ENCODE peak calls at places on chromosomes 6 and 20, in four cellular contexts. C is fibroblast of mammary gland, Y is heart right ventricle, G is pancreas. P is an unnamed sample.
A peak's percentile ranks its signal among the peaks of the same experiment; 100 is the strongest.

GRCh38 chr20:38197217-38198008 is 32.3 kb upstream of the TGM2 start:
- DNase-seq in C (no peak), Y (no peak), G (no peak), P (no peak)

GRCh38 chr6:136846046-136846445 is 23.7 kb downstream of the PEX7 start:
- DNase-seq in G (peak; percentile 27), Y (no peak), C (peak; percentile 70), P (peak; percentile 82)

GRCh38 chr6:160801418-160801817 is 99.4 kb downstream of the PLG start:
- DNase-seq in C (no peak), Y (no peak), G (no peak), P (no peak)

GRCh38 chr20:53736757-53737403 is 143.2 kb upstream of the ZNF217 start:
- DNase-seq in Y (no peak), C (peak; percentile 44), G (no peak), P (peak; percentile 24)

GRCh38 chr20:50227506-50227905 is 36.9 kb downstream of the CEBPB start:
- DNase-seq in Y (no peak), G (no peak), C (no peak), P (no peak)

GRCh38 chr6:39225543-39225942 is 3.7 kb downstream of the KCNK5 start:
- DNase-seq in G (no peak), C (no peak), Y (no peak), P (no peak)

GRCh38 chr6:109790131-109790530 is 99.0 kb downstream of the FIG4 start:
- DNase-seq in C (peak; percentile 60), Y (no peak), G (no peak), P (peak; percentile 76)

GRCh38 chr20:22453244-22454080 is 130.9 kb downstream of the FOXA2 start:
- DNase-seq in Y (no peak), G (peak; percentile 43), C (peak; percentile 36), P (peak; percentile 38)

GRCh38 chr20:40607927-40608326 is 81.1 kb downstream of the MAFB start:
- DNase-seq in Y (no peak), C (no peak), G (no peak), P (no peak)

GRCh38 chr6:100664274-100665040 is 199.7 kb upstream of the SIM1 start:
- DNase-seq in G (no peak), C (peak; percentile 63), Y (no peak), P (peak; percentile 62)

GRCh38 chr20:50052952-50053789 is 59.8 kb downstream of the UBE2V1 start:
- DNase-seq in Y (no peak), C (no peak), G (no peak), P (no peak)

GRCh38 chr6:21514288-21514687 is 79.3 kb upstream of the SOX4 start:
- DNase-seq in G (no peak), Y (no peak), C (no peak), P (no peak)

GRCh38 chr6:110013396-110013795 is 35.3 kb downstream of the GPR6 start:
- DNase-seq in G (no peak), Y (peak; percentile 10), C (no peak), P (no peak)

GRCh38 chr20:15297059-15297875 is 959.9 kb upstream of the FLRT3 start:
- DNase-seq in G (peak; percentile 18), Y (no peak), C (no peak), P (no peak)

GRCh38 chr6:140105857-140106256 is 731.4 kb upstream of the CITED2 start:
- DNase-seq in G (no peak), Y (no peak), C (peak; percentile 29), P (peak; percentile 12)
- TF ChIP-seq CTCF in G (no peak), Y (peak; percentile 18), C (peak; percentile 36), P (peak; percentile 21)

DNA sequence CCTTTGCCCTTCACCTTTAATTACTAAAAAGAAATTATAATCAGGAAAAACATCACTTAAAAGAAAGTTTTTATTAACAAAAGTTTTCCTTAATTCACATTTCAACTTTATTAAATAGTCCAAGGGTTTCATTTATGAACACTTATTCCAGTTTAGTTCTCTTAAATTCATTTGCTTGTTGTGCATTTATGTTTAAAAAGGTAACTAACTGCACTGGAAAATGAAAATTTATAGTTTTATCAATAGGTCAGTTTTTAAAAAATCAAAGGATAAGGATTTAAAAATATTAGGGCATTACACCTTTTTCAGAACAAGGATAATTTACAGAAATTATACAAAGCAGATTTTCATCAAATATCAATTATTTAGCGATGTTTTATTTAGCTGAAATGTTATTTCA is 958 bp upstream of the ATP5F1E start:
- DNase-seq in C (no peak), Y (no peak), G (no peak), P (no peak)
- H3K4me3 ChIP-seq in C (no peak overlapping the region), Y (peak overlapping the region; percentile 81), G (no peak overlapping the region), P (peak overlapping the region; percentile 75)

GRCh38 chr6:73942581-73942980 is 246.6 kb downstream of the CD109 start:
- DNase-seq in Y (no peak), G (no peak), C (peak; percentile 77), P (peak; percentile 18)
- TF ChIP-seq CTCF in Y (no peak), G (no peak), C (peak; percentile 16), P (no peak)

GRCh38 chr20:49045440-49046086 is 549 bp upstream of the CSE1L start:
- DNase-seq in C (peak; percentile 13), G (peak; percentile 37), Y (peak; percentile 35), P (peak; percentile 9)
- H3K4me3 ChIP-seq in C (peak overlapping the region; percentile 96), G (peak overlapping the region; percentile 64), Y (peak overlapping the region; percentile 94), P (peak overlapping the region; percentile 69)

GRCh38 chr20:9903048-9903651 is 64.3 kb upstream of the PAK5 start:
- DNase-seq in G (no peak), Y (no peak), C (peak; percentile 11), P (no peak)
- TF ChIP-seq CTCF in G (peak; percentile 22), Y (no peak), C (peak; percentile 53), P (peak; percentile 29)

DNA sequence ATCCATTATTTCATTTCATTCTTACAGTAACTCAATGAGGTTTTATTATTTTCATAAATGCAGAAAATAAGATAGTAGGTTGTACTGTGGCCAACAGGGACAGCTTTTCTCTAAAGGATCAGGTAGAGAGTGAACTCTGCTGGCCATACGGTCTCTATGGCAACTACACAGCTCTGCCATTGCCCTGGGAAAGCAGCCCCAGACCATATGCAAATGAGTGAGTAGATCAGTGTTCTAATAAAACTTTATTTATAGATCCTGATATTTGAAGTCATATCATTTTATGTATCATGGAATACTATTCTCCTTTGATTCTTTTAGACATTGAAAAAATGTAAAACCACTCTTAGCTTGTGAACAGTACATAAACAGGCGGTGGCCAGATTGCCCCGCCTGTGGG is 192.5 kb upstream of the RREB1 start:
- DNase-seq in G (no peak), Y (no peak), C (peak; percentile 24), P (no peak)
- H3K4me3 ChIP-seq in G (no peak overlapping the region), Y (peak overlapping the region; percentile 29), C (no peak overlapping the region), P (peak overlapping the region; percentile 11)

DNA sequence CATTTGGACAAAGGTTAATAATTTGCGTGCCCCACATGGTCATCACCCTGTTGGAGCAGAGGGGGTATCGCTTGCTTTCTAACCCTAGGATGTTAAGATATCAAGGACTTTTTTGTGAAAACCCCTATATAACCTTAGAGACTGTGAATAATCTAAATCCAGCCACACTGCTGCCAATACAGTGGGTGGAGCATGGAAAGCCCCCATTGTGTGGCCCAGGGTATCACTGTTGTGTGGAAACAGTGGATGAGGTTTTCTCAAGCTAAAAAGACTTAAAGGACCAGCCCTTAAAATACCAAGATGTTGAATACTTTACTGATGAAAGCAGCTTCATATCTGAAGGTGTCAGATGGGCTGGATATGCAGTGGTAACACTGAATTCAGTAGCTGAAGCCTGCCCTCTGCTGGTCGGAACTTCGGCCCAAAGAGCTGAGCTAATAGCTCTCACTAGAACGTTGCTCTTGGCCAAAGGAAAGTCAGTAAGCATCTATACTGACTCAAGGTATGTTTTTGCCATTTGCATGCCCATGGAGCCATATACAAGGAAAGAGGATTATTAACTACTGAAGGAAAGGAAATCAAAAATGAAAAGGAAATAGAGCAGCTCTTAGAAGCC is 695.2 kb downstream of the PHF3 start:
- DNase-seq in G (peak; percentile 47), C (peak; percentile 60), Y (peak; percentile 60), P (peak; percentile 61)
- TF ChIP-seq CTCF in G (peak; percentile 63), C (peak; percentile 67), Y (peak; percentile 66), P (peak; percentile 63)

DNA sequence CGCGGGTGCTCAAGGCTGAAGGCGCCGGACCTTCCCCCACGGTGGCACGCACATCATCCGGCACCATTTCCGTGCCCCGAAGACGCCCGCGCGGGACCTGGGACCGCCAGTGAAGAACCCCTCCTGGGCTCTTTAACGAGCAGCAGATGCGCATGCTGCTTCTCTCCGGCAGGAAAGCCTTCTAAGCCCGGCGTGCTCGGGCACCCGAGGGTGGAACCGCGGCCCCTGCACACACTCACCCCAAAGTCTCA is 220 bp downstream of the FOXQ1 start:
- DNase-seq in G (no peak), C (no peak), Y (no peak), P (no peak)
- H3K4me3 ChIP-seq in G (peak overlapping the region; percentile 47), C (no peak overlapping the region), Y (peak overlapping the region; percentile 40), P (peak overlapping the region; percentile 53)

GRCh38 chr20:17377222-17377621 is 150.4 kb downstream of the PCSK2 start:
- DNase-seq in C (no peak), Y (no peak), G (no peak), P (no peak)

GRCh38 chr20:17376031-17376430 is 149.2 kb downstream of the PCSK2 start:
- DNase-seq in G (no peak), Y (no peak), C (no peak), P (no peak)

GRCh38 chr20:17381701-17382100 is 149.5 kb downstream of the BFSP1 start:
- DNase-seq in Y (no peak), G (no peak), C (no peak), P (no peak)

GRCh38 chr20:17374086-17374485 is 147.2 kb downstream of the PCSK2 start:
- DNase-seq in Y (no peak), C (no peak), G (no peak), P (no peak)

GRCh38 chr20:17379651-17380050 is 151.5 kb downstream of the BFSP1 start:
- DNase-seq in C (no peak), Y (no peak), G (no peak), P (no peak)
- TF ChIP-seq CTCF in C (no peak), Y (no peak), G (no peak), P (no peak)

P was measured in fibroblast of the aortic adventitia.